ENCODE peak calls at places on chromosome 13, in nine cellular contexts. One of them, this sample, is unnamed.

GRCh38 chr13:106548064-106548696 is 12.7 kb upstream of the EFNB2 start:
- DNase-seq in Calu3: no peak
- DNase-seq in HFF-Myc: no peak
- DNase-seq in vagina: no peak
- DNase-seq in adrenal gland: no peak
- DNase-seq in AG09309: no peak
- DNase-seq in fibroblast of pulmonary artery: no peak
- DNase-seq in cardiac muscle cell: no peak
- DNase-seq in BE2C: no peak
- DNase-seq in this sample: no peak

GRCh38 chr13:25633108-25633507 is 261.3 kb downstream of the ATP8A2 start:
- DNase-seq in Calu3: no peak
- DNase-seq in HFF-Myc: no peak
- DNase-seq in vagina: no peak
- DNase-seq in adrenal gland: no peak
- DNase-seq in AG09309: no peak
- DNase-seq in fibroblast of pulmonary artery: no peak
- DNase-seq in cardiac muscle cell: no peak
- DNase-seq in BE2C: no peak
- DNase-seq in this sample: no peak

GRCh38 chr13:50149932-50150331 is 134.7 kb downstream of the KCNRG start:
- DNase-seq in Calu3: no peak
- DNase-seq in HFF-Myc: no peak
- DNase-seq in vagina: no peak
- DNase-seq in adrenal gland: peak
- DNase-seq in AG09309: no peak
- DNase-seq in fibroblast of pulmonary artery: no peak
- DNase-seq in cardiac muscle cell: peak
- DNase-seq in BE2C: peak
- DNase-seq in this sample: no peak

GRCh38 chr13:76758738-76759137 is 127.5 kb downstream of the KCTD12 start:
- DNase-seq in Calu3: no peak
- DNase-seq in HFF-Myc: no peak
- DNase-seq in vagina: no peak
- DNase-seq in adrenal gland: no peak
- DNase-seq in AG09309: no peak
- DNase-seq in fibroblast of pulmonary artery: no peak
- DNase-seq in cardiac muscle cell: no peak
- DNase-seq in BE2C: no peak
- DNase-seq in this sample: no peak

GRCh38 chr13:93635687-93636086 is 409.1 kb downstream of the GPC6 start:
- DNase-seq in Calu3: no peak
- DNase-seq in HFF-Myc: peak
- DNase-seq in vagina: no peak
- DNase-seq in adrenal gland: no peak
- DNase-seq in AG09309: peak
- DNase-seq in fibroblast of pulmonary artery: peak
- DNase-seq in cardiac muscle cell: no peak
- DNase-seq in BE2C: no peak
- DNase-seq in this sample: no peak

GRCh38 chr13:62704795-62705329 is 1289.2 kb upstream of the PCDH20 start:
- DNase-seq in Calu3: no peak
- DNase-seq in HFF-Myc: no peak
- DNase-seq in vagina: no peak
- DNase-seq in adrenal gland: no peak
- DNase-seq in AG09309: no peak
- DNase-seq in fibroblast of pulmonary artery: no peak
- DNase-seq in cardiac muscle cell: no peak
- DNase-seq in BE2C: no peak
- DNase-seq in this sample: no peak

GRCh38 chr13:92727118-92727517 is 499.5 kb upstream of the GPC6 start:
- DNase-seq in Calu3: no peak
- DNase-seq in HFF-Myc: peak
- DNase-seq in vagina: no peak
- DNase-seq in adrenal gland: no peak
- DNase-seq in AG09309: no peak
- DNase-seq in fibroblast of pulmonary artery: no peak
- DNase-seq in cardiac muscle cell: no peak
- DNase-seq in BE2C: no peak
- DNase-seq in this sample: no peak

GRCh38 chr13:22757530-22758120 is 423.2 kb upstream of the SGCG start:
- DNase-seq in Calu3: no peak
- DNase-seq in HFF-Myc: no peak
- DNase-seq in vagina: no peak
- DNase-seq in adrenal gland: no peak
- DNase-seq in AG09309: no peak
- DNase-seq in fibroblast of pulmonary artery: peak
- DNase-seq in cardiac muscle cell: peak
- DNase-seq in BE2C: no peak
- DNase-seq in this sample: no peak

GRCh38 chr13:51557875-51558604 is 26.2 kb upstream of the WDFY2 start:
- DNase-seq in Calu3: no peak
- DNase-seq in HFF-Myc: no peak
- DNase-seq in vagina: no peak
- DNase-seq in adrenal gland: peak
- DNase-seq in AG09309: peak
- DNase-seq in fibroblast of pulmonary artery: peak
- DNase-seq in cardiac muscle cell: no peak
- DNase-seq in BE2C: no peak
- DNase-seq in this sample: no peak

GRCh38 chr13:26024558-26024957 is 27.3 kb downstream of the SHISA2 start:
- DNase-seq in Calu3: no peak
- DNase-seq in HFF-Myc: no peak
- DNase-seq in vagina: peak
- DNase-seq in adrenal gland: peak
- DNase-seq in AG09309: no peak
- DNase-seq in fibroblast of pulmonary artery: peak
- DNase-seq in cardiac muscle cell: peak
- DNase-seq in BE2C: no peak
- DNase-seq in this sample: no peak

GRCh38 chr13:113657851-113658741 is at the start of gene ATP4B:
- DNase-seq in Calu3: no peak
- DNase-seq in HFF-Myc: no peak
- DNase-seq in vagina: no peak
- DNase-seq in adrenal gland: no peak
- DNase-seq in AG09309: no peak
- DNase-seq in fibroblast of pulmonary artery: no peak
- DNase-seq in cardiac muscle cell: no peak
- DNase-seq in BE2C: peak
- DNase-seq in this sample: no peak

GRCh38 chr13:24348385-24348784 is 39.0 kb downstream of the C1QTNF9 start:
- DNase-seq in Calu3: peak
- DNase-seq in HFF-Myc: no peak
- DNase-seq in vagina: no peak
- DNase-seq in adrenal gland: no peak
- DNase-seq in AG09309: no peak
- DNase-seq in fibroblast of pulmonary artery: no peak
- DNase-seq in cardiac muscle cell: no peak
- DNase-seq in BE2C: no peak
- DNase-seq in this sample: no peak

GRCh38 chr13:101917833-101918755 is 465.6 kb downstream of the ITGBL1 start:
- DNase-seq in Calu3: no peak
- DNase-seq in HFF-Myc: no peak
- DNase-seq in vagina: no peak
- DNase-seq in adrenal gland: no peak
- DNase-seq in AG09309: no peak
- DNase-seq in fibroblast of pulmonary artery: no peak
- DNase-seq in cardiac muscle cell: no peak
- DNase-seq in BE2C: peak
- DNase-seq in this sample: no peak

GRCh38 chr13:22821589-22821988 is 359.2 kb upstream of the SGCG start:
- DNase-seq in Calu3: no peak
- DNase-seq in HFF-Myc: no peak
- DNase-seq in vagina: no peak
- DNase-seq in adrenal gland: no peak
- DNase-seq in AG09309: no peak
- DNase-seq in fibroblast of pulmonary artery: no peak
- DNase-seq in cardiac muscle cell: no peak
- DNase-seq in BE2C: no peak
- DNase-seq in this sample: no peak

GRCh38 chr13:42270160-42270856 is 1.6 kb upstream of the AKAP11 start:
- DNase-seq in Calu3: no peak
- DNase-seq in HFF-Myc: no peak
- DNase-seq in vagina: no peak
- DNase-seq in adrenal gland: no peak
- DNase-seq in AG09309: no peak
- DNase-seq in fibroblast of pulmonary artery: no peak
- DNase-seq in cardiac muscle cell: no peak
- DNase-seq in BE2C: no peak
- DNase-seq in this sample: no peak

GRCh38 chr13:23621316-23621645 is 51.1 kb downstream of the TNFRSF19 start:
- DNase-seq in Calu3: peak
- DNase-seq in HFF-Myc: peak
- DNase-seq in vagina: no peak
- DNase-seq in adrenal gland: peak
- DNase-seq in AG09309: peak
- DNase-seq in fibroblast of pulmonary artery: peak
- DNase-seq in cardiac muscle cell: no peak
- DNase-seq in BE2C: no peak
- DNase-seq in this sample: no peak

GRCh38 chr13:41222259-41222852 is 28.0 kb upstream of the KBTBD7 start:
- DNase-seq in Calu3: peak
- DNase-seq in HFF-Myc: peak
- DNase-seq in vagina: no peak
- DNase-seq in adrenal gland: peak
- DNase-seq in AG09309: no peak
- DNase-seq in fibroblast of pulmonary artery: peak
- DNase-seq in cardiac muscle cell: peak
- DNase-seq in BE2C: peak
- DNase-seq in this sample: peak

GRCh38 chr13:102812616-102813287 is 13.8 kb downstream of the BIVM start:
- DNase-seq in Calu3: no peak
- DNase-seq in HFF-Myc: no peak
- DNase-seq in vagina: no peak
- DNase-seq in adrenal gland: no peak
- DNase-seq in AG09309: no peak
- DNase-seq in fibroblast of pulmonary artery: peak
- DNase-seq in cardiac muscle cell: no peak
- DNase-seq in BE2C: no peak
- DNase-seq in this sample: no peak

GRCh38 chr13:95644611-95645052 is at the start of gene DZIP1:
- DNase-seq in Calu3: peak
- DNase-seq in HFF-Myc: peak
- DNase-seq in vagina: no peak
- DNase-seq in adrenal gland: peak
- DNase-seq in AG09309: peak
- DNase-seq in fibroblast of pulmonary artery: peak
- DNase-seq in cardiac muscle cell: peak
- DNase-seq in BE2C: peak
- DNase-seq in this sample: peak

GRCh38 chr13:26558912-26559485 is 1.5 kb downstream of the WASF3 start:
- DNase-seq in Calu3: no peak
- DNase-seq in HFF-Myc: no peak
- DNase-seq in vagina: no peak
- DNase-seq in adrenal gland: no peak
- DNase-seq in AG09309: no peak
- DNase-seq in fibroblast of pulmonary artery: peak
- DNase-seq in cardiac muscle cell: peak
- DNase-seq in BE2C: no peak
- DNase-seq in this sample: no peak

GRCh38 chr13:112637017-112637801 is 49.3 kb upstream of the TUBGCP3 start:
- DNase-seq in Calu3: no peak
- DNase-seq in HFF-Myc: no peak
- DNase-seq in vagina: no peak
- DNase-seq in adrenal gland: no peak
- DNase-seq in AG09309: no peak
- DNase-seq in fibroblast of pulmonary artery: no peak
- DNase-seq in cardiac muscle cell: no peak
- DNase-seq in BE2C: no peak
- DNase-seq in this sample: no peak
- TF ChIP-seq CTCF in Calu3: no peak
- TF ChIP-seq CTCF in HFF-Myc: no peak
- TF ChIP-seq CTCF in vagina: no peak
- TF ChIP-seq CTCF in adrenal gland: no peak
- TF ChIP-seq CTCF in AG09309: no peak
- TF ChIP-seq CTCF in fibroblast of pulmonary artery: no peak
- TF ChIP-seq CTCF in cardiac muscle cell: no peak
- TF ChIP-seq CTCF in BE2C: no peak
- TF ChIP-seq CTCF in this sample: peak

DNA sequence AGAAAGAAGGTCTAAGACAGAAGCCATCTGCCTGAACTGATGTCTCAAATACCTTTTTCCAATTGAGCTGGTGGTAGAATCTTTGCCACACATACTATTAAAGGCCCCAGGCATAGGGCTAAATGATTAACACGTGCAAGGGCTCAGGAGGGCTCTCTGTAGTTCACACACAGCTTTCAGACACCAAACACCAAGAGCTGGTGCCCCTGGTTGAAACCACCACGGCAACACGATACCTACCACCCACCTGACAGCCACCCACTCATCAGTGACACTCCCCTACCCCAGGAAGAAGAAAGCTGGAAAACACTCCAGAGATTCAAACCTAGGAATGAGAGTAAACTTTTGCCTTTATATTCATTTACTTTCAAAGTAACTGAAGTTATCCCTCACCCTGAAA is 26.8 kb downstream of the IRS2 start:
- DNase-seq in Calu3: no peak
- DNase-seq in HFF-Myc: no peak
- DNase-seq in vagina: no peak
- DNase-seq in adrenal gland: no peak
- DNase-seq in AG09309: no peak
- DNase-seq in fibroblast of pulmonary artery: no peak
- DNase-seq in cardiac muscle cell: no peak
- DNase-seq in BE2C: no peak
- DNase-seq in this sample: no peak
- TF ChIP-seq CTCF in Calu3: no peak
- TF ChIP-seq CTCF in HFF-Myc: no peak
- TF ChIP-seq CTCF in vagina: no peak
- TF ChIP-seq CTCF in adrenal gland: no peak
- TF ChIP-seq CTCF in AG09309: no peak
- TF ChIP-seq CTCF in fibroblast of pulmonary artery: no peak
- TF ChIP-seq CTCF in cardiac muscle cell: no peak
- TF ChIP-seq CTCF in BE2C: no peak
- TF ChIP-seq CTCF in this sample: no peak

DNA sequence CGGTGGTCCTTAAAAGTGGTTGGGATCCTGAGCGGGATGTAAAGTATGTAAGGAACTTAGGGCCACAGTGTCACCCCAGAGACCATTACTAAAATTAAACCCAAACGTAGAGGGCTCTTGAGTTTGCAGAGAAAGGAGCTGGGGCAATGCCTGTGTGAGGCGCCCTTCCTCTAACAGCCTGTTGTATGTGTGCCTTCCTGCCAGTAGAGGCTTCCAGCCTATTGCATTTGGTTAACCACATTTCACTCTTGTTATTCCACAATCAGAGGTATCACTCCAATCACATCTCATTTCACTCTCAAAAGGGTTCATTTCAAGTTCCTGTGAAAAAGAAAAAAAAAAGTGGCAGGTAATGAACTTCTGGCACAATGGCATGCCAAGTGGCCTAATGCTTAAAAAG is 29.4 kb downstream of the DIAPH3 start:
- DNase-seq in Calu3: no peak
- DNase-seq in HFF-Myc: no peak
- DNase-seq in vagina: no peak
- DNase-seq in adrenal gland: no peak
- DNase-seq in AG09309: no peak
- DNase-seq in fibroblast of pulmonary artery: peak
- DNase-seq in cardiac muscle cell: peak
- DNase-seq in BE2C: no peak
- DNase-seq in this sample: no peak
- TF ChIP-seq CTCF in Calu3: no peak
- TF ChIP-seq CTCF in HFF-Myc: no peak
- TF ChIP-seq CTCF in vagina: no peak
- TF ChIP-seq CTCF in adrenal gland: no peak
- TF ChIP-seq CTCF in AG09309: peak
- TF ChIP-seq CTCF in fibroblast of pulmonary artery: peak
- TF ChIP-seq CTCF in cardiac muscle cell: peak
- TF ChIP-seq CTCF in BE2C: peak
- TF ChIP-seq CTCF in this sample: no peak

GRCh38 chr13:30804474-30804873 is 69.1 kb downstream of the ALOX5AP start:
- DNase-seq in Calu3: no peak
- DNase-seq in HFF-Myc: no peak
- DNase-seq in vagina: no peak
- DNase-seq in adrenal gland: no peak
- DNase-seq in AG09309: no peak
- DNase-seq in fibroblast of pulmonary artery: no peak
- DNase-seq in cardiac muscle cell: no peak
- DNase-seq in BE2C: peak
- DNase-seq in this sample: no peak
- TF ChIP-seq CTCF in Calu3: no peak
- TF ChIP-seq CTCF in HFF-Myc: peak
- TF ChIP-seq CTCF in vagina: no peak
- TF ChIP-seq CTCF in adrenal gland: no peak
- TF ChIP-seq CTCF in AG09309: peak
- TF ChIP-seq CTCF in fibroblast of pulmonary artery: no peak
- TF ChIP-seq CTCF in cardiac muscle cell: peak
- TF ChIP-seq CTCF in BE2C: peak
- TF ChIP-seq CTCF in this sample: no peak

This sample was measured in nephron progenitor cell.